ENCODE peak calls at places on chromosomes 6 and 20, in seven cellular contexts. One of them, this sample, is unnamed.

GRCh38 chr20:58595167-58595566 is 55.9 kb upstream of the STX16 start:
- ATAC-seq in sciatic nerve: no peak
- ATAC-seq in PC-3: no peak
- ATAC-seq in activated CD8-positive, alpha-beta T cell treated with anti-CD3 and anti-CD28 coated beads, Interleukin-2, amount 10 ng/mL, durations not matched to agents 7 days and 5 days: no peak
- ATAC-seq in aorta: no peak
- ATAC-seq in left cardiac atrium: no peak
- ATAC-seq in Right ventricle myocardium inferior: no peak
- ATAC-seq in this sample: no peak

GRCh38 chr20:652611-653109 is 340 bp downstream of the SRXN1 start:
- ATAC-seq in aorta: no peak
- ATAC-seq in left cardiac atrium: peak
- ATAC-seq in Right ventricle myocardium inferior: peak
- ATAC-seq in activated CD8-positive, alpha-beta T cell treated with anti-CD3 and anti-CD28 coated beads, Interleukin-2, amount 10 ng/mL, durations not matched to agents 7 days and 5 days: no peak
- ATAC-seq in sciatic nerve: peak
- ATAC-seq in PC-3: peak
- ATAC-seq in this sample: peak

GRCh38 chr6:45608252-45608911 is 230.6 kb upstream of the SUPT3H start:
- ATAC-seq in sciatic nerve: no peak
- ATAC-seq in left cardiac atrium: no peak
- ATAC-seq in aorta: no peak
- ATAC-seq in activated CD8-positive, alpha-beta T cell treated with anti-CD3 and anti-CD28 coated beads, Interleukin-2, amount 10 ng/mL, durations not matched to agents 7 days and 5 days: peak
- ATAC-seq in PC-3: peak
- ATAC-seq in Right ventricle myocardium inferior: no peak
- ATAC-seq in this sample: no peak

GRCh38 chr6:145829102-145829501 is 14.5 kb upstream of the FBXO30 start:
- ATAC-seq in activated CD8-positive, alpha-beta T cell treated with anti-CD3 and anti-CD28 coated beads, Interleukin-2, amount 10 ng/mL, durations not matched to agents 7 days and 5 days: no peak
- ATAC-seq in left cardiac atrium: no peak
- ATAC-seq in sciatic nerve: no peak
- ATAC-seq in aorta: peak
- ATAC-seq in Right ventricle myocardium inferior: peak
- ATAC-seq in PC-3: no peak
- ATAC-seq in this sample: no peak

GRCh38 chr20:18543932-18544331 is 23.3 kb upstream of the SMIM26 start:
- ATAC-seq in aorta: no peak
- ATAC-seq in left cardiac atrium: peak
- ATAC-seq in Right ventricle myocardium inferior: peak
- ATAC-seq in PC-3: no peak
- ATAC-seq in activated CD8-positive, alpha-beta T cell treated with anti-CD3 and anti-CD28 coated beads, Interleukin-2, amount 10 ng/mL, durations not matched to agents 7 days and 5 days: no peak
- ATAC-seq in sciatic nerve: no peak
- ATAC-seq in this sample: no peak

GRCh38 chr20:62119591-62120364 is 2.5 kb upstream of the LSM14B start:
- ATAC-seq in sciatic nerve: no peak
- ATAC-seq in left cardiac atrium: no peak
- ATAC-seq in aorta: no peak
- ATAC-seq in PC-3: no peak
- ATAC-seq in activated CD8-positive, alpha-beta T cell treated with anti-CD3 and anti-CD28 coated beads, Interleukin-2, amount 10 ng/mL, durations not matched to agents 7 days and 5 days: no peak
- ATAC-seq in Right ventricle myocardium inferior: peak
- ATAC-seq in this sample: no peak

GRCh38 chr20:40565681-40566040 is 123.4 kb downstream of the MAFB start:
- ATAC-seq in left cardiac atrium: peak
- ATAC-seq in activated CD8-positive, alpha-beta T cell treated with anti-CD3 and anti-CD28 coated beads, Interleukin-2, amount 10 ng/mL, durations not matched to agents 7 days and 5 days: no peak
- ATAC-seq in Right ventricle myocardium inferior: no peak
- ATAC-seq in sciatic nerve: no peak
- ATAC-seq in PC-3: no peak
- ATAC-seq in aorta: peak
- ATAC-seq in this sample: no peak

GRCh38 chr6:136113736-136114173 is 136.4 kb downstream of the MTFR2 start:
- ATAC-seq in left cardiac atrium: peak
- ATAC-seq in aorta: peak
- ATAC-seq in activated CD8-positive, alpha-beta T cell treated with anti-CD3 and anti-CD28 coated beads, Interleukin-2, amount 10 ng/mL, durations not matched to agents 7 days and 5 days: peak
- ATAC-seq in PC-3: peak
- ATAC-seq in sciatic nerve: peak
- ATAC-seq in Right ventricle myocardium inferior: peak
- ATAC-seq in this sample: peak

GRCh38 chr20:53914861-53915458 is 155.4 kb downstream of the BCAS1 start:
- ATAC-seq in aorta: peak
- ATAC-seq in Right ventricle myocardium inferior: no peak
- ATAC-seq in left cardiac atrium: peak
- ATAC-seq in activated CD8-positive, alpha-beta T cell treated with anti-CD3 and anti-CD28 coated beads, Interleukin-2, amount 10 ng/mL, durations not matched to agents 7 days and 5 days: no peak
- ATAC-seq in PC-3: peak
- ATAC-seq in sciatic nerve: peak
- ATAC-seq in this sample: no peak

GRCh38 chr6:17910178-17910577 is 77.3 kb downstream of the KIF13A start:
- ATAC-seq in sciatic nerve: no peak
- ATAC-seq in Right ventricle myocardium inferior: no peak
- ATAC-seq in activated CD8-positive, alpha-beta T cell treated with anti-CD3 and anti-CD28 coated beads, Interleukin-2, amount 10 ng/mL, durations not matched to agents 7 days and 5 days: no peak
- ATAC-seq in left cardiac atrium: no peak
- ATAC-seq in aorta: no peak
- ATAC-seq in PC-3: no peak
- ATAC-seq in this sample: no peak

GRCh38 chr6:53984581-53984980 is 126.7 kb upstream of the MLIP start:
- ATAC-seq in sciatic nerve: no peak
- ATAC-seq in left cardiac atrium: peak
- ATAC-seq in PC-3: peak
- ATAC-seq in aorta: no peak
- ATAC-seq in Right ventricle myocardium inferior: no peak
- ATAC-seq in activated CD8-positive, alpha-beta T cell treated with anti-CD3 and anti-CD28 coated beads, Interleukin-2, amount 10 ng/mL, durations not matched to agents 7 days and 5 days: no peak
- ATAC-seq in this sample: no peak

GRCh38 chr20:11832397-11832796 is 85.3 kb upstream of the BTBD3 start:
- ATAC-seq in aorta: no peak
- ATAC-seq in left cardiac atrium: no peak
- ATAC-seq in Right ventricle myocardium inferior: no peak
- ATAC-seq in activated CD8-positive, alpha-beta T cell treated with anti-CD3 and anti-CD28 coated beads, Interleukin-2, amount 10 ng/mL, durations not matched to agents 7 days and 5 days: no peak
- ATAC-seq in sciatic nerve: no peak
- ATAC-seq in PC-3: no peak
- ATAC-seq in this sample: no peak

GRCh38 chr20:37357481-37358365 is 11.8 kb downstream of the SRC start:
- ATAC-seq in sciatic nerve: peak
- ATAC-seq in activated CD8-positive, alpha-beta T cell treated with anti-CD3 and anti-CD28 coated beads, Interleukin-2, amount 10 ng/mL, durations not matched to agents 7 days and 5 days: no peak
- ATAC-seq in aorta: no peak
- ATAC-seq in PC-3: peak
- ATAC-seq in Right ventricle myocardium inferior: peak
- ATAC-seq in left cardiac atrium: peak
- ATAC-seq in this sample: no peak

GRCh38 chr20:23612385-23612784 is 6.7 kb upstream of the CST9 start:
- ATAC-seq in Right ventricle myocardium inferior: no peak
- ATAC-seq in PC-3: no peak
- ATAC-seq in activated CD8-positive, alpha-beta T cell treated with anti-CD3 and anti-CD28 coated beads, Interleukin-2, amount 10 ng/mL, durations not matched to agents 7 days and 5 days: no peak
- ATAC-seq in aorta: no peak
- ATAC-seq in left cardiac atrium: no peak
- ATAC-seq in sciatic nerve: peak
- ATAC-seq in this sample: no peak

GRCh38 chr6:111614833-111615582 is 9.3 kb upstream of the TRAF3IP2 start:
- ATAC-seq in left cardiac atrium: peak
- ATAC-seq in aorta: no peak
- ATAC-seq in sciatic nerve: no peak
- ATAC-seq in PC-3: no peak
- ATAC-seq in activated CD8-positive, alpha-beta T cell treated with anti-CD3 and anti-CD28 coated beads, Interleukin-2, amount 10 ng/mL, durations not matched to agents 7 days and 5 days: no peak
- ATAC-seq in Right ventricle myocardium inferior: no peak
- ATAC-seq in this sample: no peak

GRCh38 chr6:75643173-75643572 is 41.5 kb downstream of the SENP6 start:
- ATAC-seq in aorta: no peak
- ATAC-seq in sciatic nerve: no peak
- ATAC-seq in Right ventricle myocardium inferior: no peak
- ATAC-seq in activated CD8-positive, alpha-beta T cell treated with anti-CD3 and anti-CD28 coated beads, Interleukin-2, amount 10 ng/mL, durations not matched to agents 7 days and 5 days: no peak
- ATAC-seq in left cardiac atrium: no peak
- ATAC-seq in PC-3: no peak
- ATAC-seq in this sample: no peak

GRCh38 chr6:160523223-160523622 is 140.9 kb downstream of the LPA start:
- ATAC-seq in sciatic nerve: no peak
- ATAC-seq in Right ventricle myocardium inferior: no peak
- ATAC-seq in left cardiac atrium: no peak
- ATAC-seq in activated CD8-positive, alpha-beta T cell treated with anti-CD3 and anti-CD28 coated beads, Interleukin-2, amount 10 ng/mL, durations not matched to agents 7 days and 5 days: no peak
- ATAC-seq in PC-3: no peak
- ATAC-seq in aorta: no peak
- ATAC-seq in this sample: no peak

GRCh38 chr6:34196833-34197195 is 39.9 kb upstream of the HMGA1 start:
- ATAC-seq in sciatic nerve: no peak
- ATAC-seq in Right ventricle myocardium inferior: peak
- ATAC-seq in left cardiac atrium: no peak
- ATAC-seq in activated CD8-positive, alpha-beta T cell treated with anti-CD3 and anti-CD28 coated beads, Interleukin-2, amount 10 ng/mL, durations not matched to agents 7 days and 5 days: no peak
- ATAC-seq in aorta: no peak
- ATAC-seq in PC-3: no peak
- ATAC-seq in this sample: no peak

GRCh38 chr20:8667306-8667705 is 401.6 kb upstream of the PLCB4 start:
- ATAC-seq in PC-3: no peak
- ATAC-seq in left cardiac atrium: peak
- ATAC-seq in sciatic nerve: peak
- ATAC-seq in Right ventricle myocardium inferior: peak
- ATAC-seq in activated CD8-positive, alpha-beta T cell treated with anti-CD3 and anti-CD28 coated beads, Interleukin-2, amount 10 ng/mL, durations not matched to agents 7 days and 5 days: no peak
- ATAC-seq in aorta: peak
- ATAC-seq in this sample: peak

GRCh38 chr6:149169761-149170359 is 147.7 kb upstream of the TAB2 start:
- ATAC-seq in PC-3: peak
- ATAC-seq in left cardiac atrium: peak
- ATAC-seq in aorta: peak
- ATAC-seq in sciatic nerve: peak
- ATAC-seq in Right ventricle myocardium inferior: peak
- ATAC-seq in activated CD8-positive, alpha-beta T cell treated with anti-CD3 and anti-CD28 coated beads, Interleukin-2, amount 10 ng/mL, durations not matched to agents 7 days and 5 days: no peak
- ATAC-seq in this sample: peak

GRCh38 chr6:56507517-56507916 is 135.2 kb downstream of the DST start:
- ATAC-seq in Right ventricle myocardium inferior: peak
- ATAC-seq in left cardiac atrium: peak
- ATAC-seq in PC-3: no peak
- ATAC-seq in sciatic nerve: peak
- ATAC-seq in activated CD8-positive, alpha-beta T cell treated with anti-CD3 and anti-CD28 coated beads, Interleukin-2, amount 10 ng/mL, durations not matched to agents 7 days and 5 days: no peak
- ATAC-seq in aorta: peak
- ATAC-seq in this sample: no peak

GRCh38 chr6:87909849-87910248 is 137.8 kb upstream of the SPACA1 start:
- ATAC-seq in sciatic nerve: no peak
- ATAC-seq in left cardiac atrium: peak
- ATAC-seq in activated CD8-positive, alpha-beta T cell treated with anti-CD3 and anti-CD28 coated beads, Interleukin-2, amount 10 ng/mL, durations not matched to agents 7 days and 5 days: no peak
- ATAC-seq in aorta: no peak
- ATAC-seq in Right ventricle myocardium inferior: no peak
- ATAC-seq in PC-3: no peak
- ATAC-seq in this sample: no peak

GRCh38 chr20:47346172-47346571 is 10.3 kb downstream of the ZMYND8 start:
- ATAC-seq in PC-3: no peak
- ATAC-seq in Right ventricle myocardium inferior: no peak
- ATAC-seq in aorta: no peak
- ATAC-seq in left cardiac atrium: no peak
- ATAC-seq in activated CD8-positive, alpha-beta T cell treated with anti-CD3 and anti-CD28 coated beads, Interleukin-2, amount 10 ng/mL, durations not matched to agents 7 days and 5 days: peak
- ATAC-seq in sciatic nerve: no peak
- ATAC-seq in this sample: no peak

GRCh38 chr6:124203812-124204167 is 400.1 kb downstream of the NKAIN2 start:
- ATAC-seq in left cardiac atrium: peak
- ATAC-seq in PC-3: no peak
- ATAC-seq in Right ventricle myocardium inferior: no peak
- ATAC-seq in sciatic nerve: no peak
- ATAC-seq in aorta: no peak
- ATAC-seq in activated CD8-positive, alpha-beta T cell treated with anti-CD3 and anti-CD28 coated beads, Interleukin-2, amount 10 ng/mL, durations not matched to agents 7 days and 5 days: no peak
- ATAC-seq in this sample: no peak

GRCh38 chr20:17533396-17533795 is 2.2 kb upstream of the BFSP1 start:
- ATAC-seq in Right ventricle myocardium inferior: no peak
- ATAC-seq in sciatic nerve: peak
- ATAC-seq in left cardiac atrium: no peak
- ATAC-seq in PC-3: no peak
- ATAC-seq in activated CD8-positive, alpha-beta T cell treated with anti-CD3 and anti-CD28 coated beads, Interleukin-2, amount 10 ng/mL, durations not matched to agents 7 days and 5 days: no peak
- ATAC-seq in aorta: no peak
- ATAC-seq in this sample: no peak

GRCh38 chr6:137882225-137882961 is 15.3 kb downstream of the TNFAIP3 start:
- ATAC-seq in sciatic nerve: peak
- ATAC-seq in PC-3: no peak
- ATAC-seq in left cardiac atrium: no peak
- ATAC-seq in aorta: no peak
- ATAC-seq in activated CD8-positive, alpha-beta T cell treated with anti-CD3 and anti-CD28 coated beads, Interleukin-2, amount 10 ng/mL, durations not matched to agents 7 days and 5 days: peak
- ATAC-seq in Right ventricle myocardium inferior: no peak
- ATAC-seq in this sample: no peak

GRCh38 chr20:55953201-55953600 is 52.1 kb downstream of the CBLN4 start:
- ATAC-seq in activated CD8-positive, alpha-beta T cell treated with anti-CD3 and anti-CD28 coated beads, Interleukin-2, amount 10 ng/mL, durations not matched to agents 7 days and 5 days: no peak
- ATAC-seq in left cardiac atrium: peak
- ATAC-seq in PC-3: no peak
- ATAC-seq in aorta: no peak
- ATAC-seq in sciatic nerve: peak
- ATAC-seq in Right ventricle myocardium inferior: no peak
- ATAC-seq in this sample: peak

GRCh38 chr6:151293621-151294020 is 53.9 kb downstream of the AKAP12 start:
- ATAC-seq in activated CD8-positive, alpha-beta T cell treated with anti-CD3 and anti-CD28 coated beads, Interleukin-2, amount 10 ng/mL, durations not matched to agents 7 days and 5 days: no peak
- ATAC-seq in aorta: no peak
- ATAC-seq in left cardiac atrium: no peak
- ATAC-seq in Right ventricle myocardium inferior: no peak
- ATAC-seq in sciatic nerve: no peak
- ATAC-seq in PC-3: no peak
- ATAC-seq in this sample: no peak

GRCh38 chr20:49699200-49699992 is 14.3 kb downstream of the B4GALT5 start:
- ATAC-seq in Right ventricle myocardium inferior: no peak
- ATAC-seq in aorta: no peak
- ATAC-seq in activated CD8-positive, alpha-beta T cell treated with anti-CD3 and anti-CD28 coated beads, Interleukin-2, amount 10 ng/mL, durations not matched to agents 7 days and 5 days: peak
- ATAC-seq in left cardiac atrium: peak
- ATAC-seq in PC-3: peak
- ATAC-seq in sciatic nerve: no peak
- ATAC-seq in this sample: no peak